ENCODE peak calls at places on chromosomes 13 and 19, in four cellular contexts. H is choroid plexus epithelial cell; V is stimulated activated CD8-positive, alpha-beta memory T cell treated with anti-CD3 and anti-CD28 coated beads, Interleukin-12 subunit alpha, Interleukin-12 subunit beta, amount 100 ng/mL, for 4 hours; Q is A549. D is an unnamed sample.

GRCh38 chr19:29926031-29926430 is 16.0 kb upstream of the URI1 start:
- DNase-seq in H (no peak), V (no peak), Q (no peak), D (no peak)

GRCh38 chr19:13865578-13866462 is 11.1 kb upstream of the NANOS3 start:
- DNase-seq in H (no peak), V (no peak), Q (no peak), D (no peak)

GRCh38 chr13:40351537-40352384 is 314.7 kb downstream of the FOXO1 start:
- DNase-seq in H (no peak), V (no peak), Q (no peak), D (no peak)

GRCh38 chr13:109256866-109257760 is 529.3 kb downstream of the IRS2 start:
- DNase-seq in H (peak; percentile 99), V (no peak), Q (peak; percentile 95), D (no peak)

GRCh38 chr19:11164879-11165406 is 9.4 kb upstream of the SPC24 start:
- DNase-seq in H (peak; percentile 23), V (no peak), Q (no peak), D (no peak)

GRCh38 chr13:31209172-31209818 is 9.5 kb downstream of the B3GLCT start:
- DNase-seq in H (peak; percentile 59), V (no peak), Q (no peak), D (no peak)

GRCh38 chr13:51154029-51154555 is 43.0 kb upstream of the C13orf42 start:
- DNase-seq in H (peak; percentile 55), V (no peak), Q (no peak), D (no peak)

GRCh38 chr19:31064486-31064885 is 284.8 kb downstream of the TSHZ3 start:
- DNase-seq in H (no peak), V (no peak), Q (no peak), D (no peak)

GRCh38 chr13:48009298-48009697 is 8.2 kb upstream of the SUCLA2 start:
- DNase-seq in H (peak; percentile 68), V (no peak), Q (peak; percentile 65), D (no peak)

GRCh38 chr19:51417107-51417806 is at the start of gene SIGLEC10:
- DNase-seq in H (peak; percentile 7), V (no peak), Q (no peak), D (no peak)

GRCh38 chr13:26531751-26532150 is 25.7 kb upstream of the WASF3 start:
- DNase-seq in H (no peak), V (no peak), Q (no peak), D (no peak)

GRCh38 chr19:40265055-40265762 is 19.9 kb downstream of the AKT2 start:
- DNase-seq in H (no peak), V (no peak), Q (no peak), D (no peak)

GRCh38 chr19:4575978-4576933 is 16.8 kb upstream of the SEMA6B start:
- DNase-seq in H (peak; percentile 74), V (peak; percentile 34), Q (peak; percentile 72), D (peak; percentile 62)

GRCh38 chr13:49112782-49113525 is 107.2 kb upstream of the MLNR start:
- DNase-seq in H (no peak), V (no peak), Q (no peak), D (no peak)

GRCh38 chr19:40420766-40421467 is 4.9 kb downstream of the SERTAD1 start:
- DNase-seq in H (peak; percentile 89), V (peak; percentile 49), Q (peak; percentile 97), D (peak; percentile 60)

GRCh38 chr19:11420429-11420893 is 1.3 kb upstream of the RGL3 start:
- DNase-seq in H (no peak), V (no peak), Q (no peak), D (no peak)